ENCODE peak calls at places on chromosomes 7 and 10, in seven cellular contexts. B is HFFc6; W is stimulated activated CD4-positive, alpha-beta T cell treated with anti-CD3 and anti-CD28 coated beads, TNF-alpha, amount 100 ng/mL, for 24 hours; D is T-cell; C is cardiac septum; Q is fibroblast of lung; H is activated CD8-positive, alpha-beta memory T cell treated with anti-CD3 and anti-CD28 coated beads for 1 hour. J is an unnamed sample.

GRCh38 chr7:113113912-113114311 is 4.4 kb downstream of the SMIM30 start:
- DNase-seq in B (no peak), W (no peak), D (no peak), C (no peak), Q (no peak), H (no peak), J (no peak)

GRCh38 chr7:38107486-38107893 is 70.6 kb upstream of the STARD3NL start:
- DNase-seq in B (peak), W (peak), D (peak), C (no peak), Q (peak), H (peak), J (peak)

GRCh38 chr10:126009590-126009989 is 113.2 kb downstream of the FANK1 start:
- DNase-seq in B (no peak), W (no peak), D (no peak), C (no peak), Q (no peak), H (no peak), J (no peak)

GRCh38 chr10:133166828-133167692 is 7.0 kb downstream of the KNDC1 start:
- DNase-seq in B (no peak), W (no peak), D (no peak), C (peak), Q (no peak), H (no peak), J (peak)

GRCh38 chr7:25361388-25361787 is 133.1 kb upstream of the NPVF start:
- DNase-seq in B (no peak), W (no peak), D (no peak), C (no peak), Q (no peak), H (no peak), J (no peak)

GRCh38 chr10:8302565-8302964 is 248.1 kb downstream of the GATA3 start:
- DNase-seq in B (no peak), W (no peak), D (no peak), C (no peak), Q (no peak), H (no peak), J (no peak)

GRCh38 chr7:115153770-115154468 is 232.0 kb downstream of the MDFIC start:
- DNase-seq in B (no peak), W (no peak), D (no peak), C (no peak), Q (no peak), H (no peak), J (no peak)

GRCh38 chr7:92589056-92589455 is 1.1 kb downstream of the FAM133B start:
- DNase-seq in B (no peak), W (no peak), D (no peak), C (no peak), Q (no peak), H (no peak), J (no peak)

GRCh38 chr7:104106106-104106505 is 101.7 kb downstream of the ORC5 start:
- DNase-seq in B (peak), W (no peak), D (no peak), C (no peak), Q (peak), H (no peak), J (peak)

J was measured in pons.